ENCODE peak calls at places on chromosome 20, in ten cellular contexts. J is hepatocyte, W is lung, Y is lower lobe of right lung, S is fibroblast of lung, C is pancreas, I is H1, X is endodermal cell, A is PC-3, B is neural progenitor cell. H is an unnamed sample.

GRCh38 chr20:44422083-44422482 is 53.6 kb upstream of the TTPAL start:
- DNase-seq in J (no peak), W (no peak), Y (no peak), S (peak; percentile 38), C (no peak), I (no peak), X (no peak), A (peak; percentile 86), B (no peak), H (no peak)

GRCh38 chr20:41664584-41664983 is 46.4 kb upstream of the CHD6 start:
- DNase-seq in J (no peak), W (no peak), Y (no peak), S (peak; percentile 11), C (no peak), I (no peak), X (no peak), A (peak; percentile 11), B (peak; percentile 25), H (no peak)

GRCh38 chr20:5353624-5354496 is 37.1 kb upstream of the PROKR2 start:
- DNase-seq in J (peak; percentile 17), W (no peak), Y (no peak), S (no peak), C (no peak), I (no peak), X (no peak), A (peak; percentile 69), B (no peak), H (no peak)

GRCh38 chr20:16661738-16662137 is 68.1 kb upstream of the SNRPB2 start:
- DNase-seq in J (no peak), W (no peak), Y (no peak), S (no peak), C (no peak), I (no peak), X (no peak), A (no peak), B (no peak), H (no peak)

GRCh38 chr20:61560361-61560853 is 308.3 kb downstream of the CDH4 start:
- DNase-seq in J (peak; percentile 68), W (no peak), Y (peak; percentile 56), S (peak; percentile 55), C (no peak), I (peak; percentile 81), X (peak; percentile 91), A (peak; percentile 4), B (no peak), H (no peak)

GRCh38 chr20:57513199-57513598 is 11.7 kb downstream of the CTCFL start:
- DNase-seq in J (no peak), W (no peak), Y (no peak), S (peak; percentile 5), C (no peak), I (no peak), X (no peak), A (peak; percentile 58), B (no peak), H (no peak)

GRCh38 chr20:19407731-19408130 is 195.3 kb downstream of the SLC24A3 start:
- DNase-seq in J (peak; percentile 31), W (no peak), Y (no peak), S (no peak), C (no peak), I (no peak), X (no peak), A (peak; percentile 45), B (no peak), H (no peak)

GRCh38 chr20:38836991-38837390 is 31.5 kb downstream of the PPP1R16B start:
- DNase-seq in J (no peak), W (no peak), Y (no peak), S (no peak), C (no peak), I (no peak), X (no peak), A (no peak), B (no peak), H (no peak)

GRCh38 chr20:11849270-11849920 is 68.3 kb upstream of the BTBD3 start:
- DNase-seq in J (no peak), W (no peak), Y (no peak), S (peak; percentile 58), C (no peak), I (no peak), X (no peak), A (peak; percentile 14), B (no peak), H (no peak)

GRCh38 chr20:22507240-22507961 is 77.0 kb downstream of the FOXA2 start:
- DNase-seq in J (no peak), W (no peak), Y (no peak), S (no peak), C (no peak), I (no peak), X (no peak), A (no peak), B (no peak), H (no peak)

GRCh38 chr20:43457640-43458421 is at the start of gene SRSF6:
- DNase-seq in J (peak; percentile 98), W (peak; percentile 95), Y (peak; percentile 98), S (peak; percentile 92), C (peak; percentile 97), I (peak; percentile 96), X (peak; percentile 96), A (peak; percentile 92), B (peak; percentile 97), H (peak; percentile 95)

GRCh38 chr20:59082981-59083380 is 40.4 kb upstream of the PRELID3B start:
- DNase-seq in J (no peak), W (no peak), Y (no peak), S (no peak), C (no peak), I (no peak), X (no peak), A (peak; percentile 82), B (no peak), H (no peak)

DNA sequence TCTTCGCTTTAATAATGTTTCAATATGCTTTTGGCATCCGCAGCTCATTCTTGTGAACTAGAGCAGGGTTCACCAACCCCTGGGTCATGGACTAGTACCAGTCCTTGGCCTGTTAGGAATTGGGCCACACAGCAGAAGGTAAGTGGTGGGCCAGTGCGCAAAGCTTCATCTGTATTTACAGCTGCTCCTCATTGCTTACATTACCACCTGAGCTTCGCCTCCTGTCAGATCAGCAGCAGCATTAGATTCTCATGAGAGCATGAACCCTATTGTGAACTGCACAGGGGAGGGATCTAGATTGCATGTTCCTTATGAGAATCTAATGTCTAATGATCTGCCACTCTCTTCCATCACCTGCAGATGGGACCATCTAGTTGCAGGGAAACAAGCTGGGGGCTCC is 75.5 kb upstream of the GGTLC1 start:
- DNase-seq in J (no peak), W (no peak), Y (no peak), S (no peak), C (no peak), I (no peak), X (no peak), A (no peak), B (no peak), H (no peak)
- TF ChIP-seq CTCF in J (no peak), W (no peak), Y (no peak), S (no peak), C (no peak), I (no peak), X (no peak), A (no peak), B (no peak), H (no peak)

DNA sequence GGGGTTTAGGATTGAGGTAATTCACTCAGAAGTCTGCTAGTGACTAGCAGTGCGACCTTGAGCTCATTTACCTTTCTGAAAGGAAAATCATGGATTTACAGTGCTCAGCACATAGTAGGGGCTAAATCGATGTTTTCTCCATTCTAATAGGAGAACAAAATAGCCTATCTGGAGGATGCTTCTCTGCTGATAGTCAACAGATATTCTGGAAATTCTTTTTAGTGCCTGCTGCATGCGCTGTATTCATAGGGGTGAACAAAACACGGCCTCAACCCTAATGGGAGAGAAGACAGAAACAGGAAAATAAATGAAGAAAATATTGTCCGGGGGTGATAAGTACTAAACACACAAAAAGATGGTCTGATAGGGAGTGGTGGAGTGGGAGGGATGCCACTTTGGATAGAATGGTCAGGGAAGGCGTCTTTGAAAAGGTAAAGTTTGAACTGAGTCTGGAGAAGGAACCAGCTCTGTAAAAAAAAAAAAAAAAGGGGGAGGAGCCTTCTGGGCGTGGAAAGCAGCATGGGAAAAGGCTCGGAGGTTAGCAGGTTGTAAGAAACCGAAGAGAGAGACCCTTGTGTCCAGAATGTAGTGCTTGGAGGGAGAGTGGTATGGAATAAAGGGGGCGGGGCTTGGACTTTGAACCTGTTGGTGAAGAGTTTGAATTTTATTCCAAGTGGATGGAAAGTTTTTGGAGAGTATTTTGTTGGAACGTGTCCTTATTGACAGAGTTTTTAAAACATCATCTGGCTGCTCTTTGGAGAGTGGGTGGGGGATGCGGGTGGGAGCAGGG is 1.7 kb downstream of the CHMP4B start:
- DNase-seq in J (peak; percentile 83), W (no peak), Y (no peak), S (no peak), C (no peak), I (no peak), X (peak; percentile 65), A (peak; percentile 28), B (peak; percentile 58), H (no peak)
- H3K4me1 ChIP-seq in J (peaks cover 35% of the 10 kb centered on the region), W (peaks cover 13% of the 10 kb centered on the region), Y (peaks cover 61% of the 10 kb centered on the region), S (no peaks in the 10 kb centered on the region), C (peaks cover 13% of the 10 kb centered on the region), I (peaks cover 8% of the 10 kb centered on the region), X (peaks cover 6% of the 10 kb centered on the region), A (peaks cover 30% of the 10 kb centered on the region), B (peaks cover 12% of the 10 kb centered on the region), H (peaks cover 61% of the 10 kb centered on the region)

GRCh38 chr20:21029356-21029755 is 76.8 kb downstream of the LINC00237 start:
- DNase-seq in J (no peak), W (no peak), Y (no peak), S (no peak), C (no peak), I (no peak), X (no peak), A (no peak), B (peak; percentile 59), H (no peak)

GRCh38 chr20:21028436-21028835 is 77.7 kb downstream of the LINC00237 start:
- DNase-seq in J (no peak), W (no peak), Y (no peak), S (no peak), C (no peak), I (no peak), X (no peak), A (no peak), B (no peak), H (no peak)

GRCh38 chr20:21027569-21027968 is 78.6 kb downstream of the LINC00237 start:
- DNase-seq in J (peak; percentile 23), W (no peak), Y (no peak), S (no peak), C (no peak), I (peak; percentile 73), X (peak; percentile 92), A (peak; percentile 73), B (peak; percentile 63), H (no peak)

GRCh38 chr20:21026951-21027350 is 79.2 kb downstream of the LINC00237 start:
- DNase-seq in J (no peak), W (no peak), Y (no peak), S (no peak), C (no peak), I (no peak), X (no peak), A (peak; percentile 19), B (no peak), H (no peak)

GRCh38 chr20:21028921-21029320 is 77.2 kb downstream of the LINC00237 start:
- DNase-seq in J (no peak), W (no peak), Y (no peak), S (no peak), C (no peak), I (no peak), X (no peak), A (no peak), B (no peak), H (no peak)
- H3K27ac ChIP-seq in J (no peak overlapping the region), W (no peak overlapping the region), Y (no peak overlapping the region), S (no peak overlapping the region), C (no peak overlapping the region), I (no peak overlapping the region), X (no peak overlapping the region), A (no peak overlapping the region), B (no peak overlapping the region), H (no peak overlapping the region)

GRCh38 chr20:13292486-13292885 is 71.4 kb downstream of the ISM1 start:
- DNase-seq in J (no peak), W (no peak), Y (no peak), S (no peak), C (no peak), I (peak; percentile 39), X (no peak), A (no peak), B (no peak), H (no peak)
- TF ChIP-seq CTCF in J (no peak), W (no peak), Y (no peak), S (no peak), C (no peak), I (no peak), X (peak; percentile 39), A (no peak), B (no peak), H (no peak)

H was measured in heart right ventricle.